ENCODE peak calls at places on chromosome 6, in nine cellular contexts. L, G, M, T, V, J, I, R and Y are unnamed samples. For H3K9me3, the result is how much of the 10 kb centered on the place peaks cover.

GRCh38 chr6:104601008-104601745 is 258.5 kb downstream of the HACE1 start:
- DNase-seq in L (no peak), G (no peak), M (no peak), T (no peak), V (no peak), J (no peak), I (no peak), R (no peak), Y (no peak)

GRCh38 chr6:169784941-169785340 is 33.5 kb downstream of the ERMARD start:
- DNase-seq in L (no peak), G (no peak), M (no peak), T (no peak), V (no peak), J (no peak), I (no peak), R (no peak), Y (no peak)

GRCh38 chr6:105642708-105643107 is 239.8 kb upstream of the PREP start:
- DNase-seq in L (no peak), G (no peak), M (no peak), T (no peak), V (no peak), J (no peak), I (no peak), R (no peak), Y (no peak)

GRCh38 chr6:64330694-64331309 is 695.2 kb downstream of the PHF3 start:
- DNase-seq in L (peak), G (peak), M (peak), T (peak), V (peak), J (no peak), I (peak), R (peak), Y (peak)

GRCh38 chr6:69631552-69632346 is 165.1 kb downstream of the LMBRD1 start:
- DNase-seq in L (no peak), G (no peak), M (no peak), T (no peak), V (no peak), J (no peak), I (no peak), R (peak), Y (no peak)

GRCh38 chr6:42017021-42017643 is 33.2 kb upstream of the TAF8 start:
- DNase-seq in L (no peak), G (no peak), M (no peak), T (peak), V (no peak), J (no peak), I (no peak), R (no peak), Y (no peak)

GRCh38 chr6:82842721-82843120 is 222.9 kb downstream of the UBE3D start:
- DNase-seq in L (no peak), G (no peak), M (no peak), T (peak), V (no peak), J (no peak), I (no peak), R (no peak), Y (no peak)

GRCh38 chr6:141105481-141105880 is 1027.2 kb upstream of the GJE1 start:
- DNase-seq in L (no peak), G (no peak), M (no peak), T (no peak), V (no peak), J (no peak), I (no peak), R (no peak), Y (peak)

DNA sequence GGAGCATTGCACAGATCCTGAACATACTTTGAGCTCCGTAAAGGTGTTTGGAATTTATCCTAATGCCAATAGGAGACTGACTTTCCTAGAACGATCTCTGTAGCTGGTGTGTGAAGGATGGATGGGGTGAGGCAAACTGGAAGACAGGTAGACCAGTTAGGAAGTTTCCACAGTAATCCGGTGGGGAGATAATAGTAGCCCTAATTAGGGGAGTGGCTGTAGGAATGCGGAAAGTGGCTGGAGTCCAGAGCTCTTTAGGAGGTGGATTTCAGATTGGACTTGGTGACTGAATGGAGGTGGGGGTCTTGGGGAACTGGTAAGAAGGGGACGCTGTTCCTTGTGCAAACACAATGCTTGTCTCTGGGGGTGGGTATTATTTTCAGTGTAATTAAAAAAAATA is 146.3 kb downstream of the SOX4 start:
- DNase-seq in L (no peak), G (no peak), M (no peak), T (no peak), V (no peak), J (no peak), I (no peak), R (no peak), Y (no peak)
- H3K4me3 ChIP-seq in L (no peak), G (no peak), M (no peak), T (no peak), V (no peak), J (no peak), I (no peak), R (no peak), Y (no peak)

GRCh38 chr6:98944598-98945011 is 3.1 kb downstream of the FBXL4 start:
- DNase-seq in L (no peak), G (no peak), M (no peak), T (no peak), V (no peak), J (no peak), I (no peak), R (no peak), Y (no peak)

GRCh38 chr6:98944168-98944567 is 3.6 kb downstream of the FBXL4 start:
- DNase-seq in L (no peak), G (no peak), M (no peak), T (no peak), V (no peak), J (no peak), I (no peak), R (no peak), Y (no peak)

GRCh38 chr6:98937351-98937750 is 10.4 kb downstream of the FBXL4 start:
- DNase-seq in L (no peak), G (no peak), M (no peak), T (no peak), V (no peak), J (no peak), I (no peak), R (no peak), Y (no peak)

GRCh38 chr6:98942263-98942803 is 5.4 kb downstream of the FBXL4 start:
- DNase-seq in L (no peak), G (no peak), M (no peak), T (no peak), V (no peak), J (no peak), I (no peak), R (no peak), Y (no peak)

DNA sequence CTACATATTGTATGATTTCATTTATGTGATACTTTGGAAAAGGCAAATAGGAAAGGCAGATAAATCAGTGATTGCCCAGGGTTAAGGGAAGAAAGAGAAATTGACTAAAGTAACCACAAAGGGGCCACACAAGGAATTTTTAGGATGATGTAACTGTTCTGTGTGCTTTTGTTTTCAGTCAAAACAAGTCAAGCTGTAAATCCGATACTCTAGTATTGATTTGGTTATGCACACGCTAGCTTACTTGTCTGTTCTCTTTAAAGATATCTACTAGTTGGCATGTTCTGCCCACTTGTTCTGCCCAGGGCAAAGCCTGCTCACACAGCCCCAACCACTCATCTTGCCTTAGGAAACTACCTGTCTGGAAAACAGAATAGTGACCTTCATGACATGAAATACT is 6.4 kb downstream of the FBXL4 start:
- DNase-seq in L (no peak), G (no peak), M (no peak), T (no peak), V (no peak), J (no peak), I (no peak), R (no peak), Y (no peak)
- H3K9me3 ChIP-seq in L (under half), G (under half), M (under half), T (under half), V (under half), J (under half), I (under half), R (under half), Y (under half)

DNA sequence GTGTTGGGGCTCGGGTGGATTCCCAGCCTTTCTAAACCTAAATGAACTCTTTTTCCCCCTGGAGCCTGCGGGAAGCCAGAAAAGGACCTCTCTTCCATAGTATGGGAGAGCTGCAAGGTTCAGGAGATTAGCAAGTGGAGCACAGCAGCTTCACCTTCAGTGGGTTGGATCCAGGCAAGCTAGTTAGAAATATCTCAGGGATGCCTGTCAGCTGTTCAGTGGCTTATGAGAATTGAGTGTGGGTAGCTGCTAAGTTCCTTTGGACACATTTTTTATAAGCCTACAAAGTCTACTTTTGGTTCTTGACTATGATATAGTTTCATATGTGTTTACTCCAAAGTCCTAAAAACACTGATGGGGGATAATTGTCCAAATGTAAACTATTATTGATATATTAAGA is 642.1 kb downstream of the EPM2A start:
- DNase-seq in L (no peak), G (no peak), M (no peak), T (no peak), V (no peak), J (no peak), I (no peak), R (no peak), Y (no peak)
- H3K4me3 ChIP-seq in L (no peak), G (no peak), M (no peak), T (no peak), V (no peak), J (no peak), I (no peak), R (no peak), Y (no peak)

GRCh38 chr6:151564654-151565053 is 70.8 kb downstream of the CCDC170 start:
- DNase-seq in L (no peak), G (no peak), M (no peak), T (no peak), V (no peak), J (no peak), I (no peak), R (no peak), Y (no peak)

GRCh38 chr6:151565940-151566339 is 72.1 kb downstream of the CCDC170 start:
- DNase-seq in L (no peak), G (no peak), M (no peak), T (no peak), V (no peak), J (no peak), I (no peak), R (no peak), Y (no peak)

GRCh38 chr6:151566557-151566956 is 72.7 kb downstream of the CCDC170 start:
- DNase-seq in L (no peak), G (no peak), M (no peak), T (no peak), V (no peak), J (no peak), I (no peak), R (no peak), Y (no peak)

GRCh38 chr6:151561238-151561637 is 67.4 kb downstream of the CCDC170 start:
- DNase-seq in L (no peak), G (no peak), M (no peak), T (no peak), V (no peak), J (no peak), I (no peak), R (no peak), Y (no peak)
- H3K9me3 ChIP-seq in L (under half), G (under half), M (under half), T (under half), V (under half), J (under half), I (under half), R (under half), Y (under half)

DNA sequence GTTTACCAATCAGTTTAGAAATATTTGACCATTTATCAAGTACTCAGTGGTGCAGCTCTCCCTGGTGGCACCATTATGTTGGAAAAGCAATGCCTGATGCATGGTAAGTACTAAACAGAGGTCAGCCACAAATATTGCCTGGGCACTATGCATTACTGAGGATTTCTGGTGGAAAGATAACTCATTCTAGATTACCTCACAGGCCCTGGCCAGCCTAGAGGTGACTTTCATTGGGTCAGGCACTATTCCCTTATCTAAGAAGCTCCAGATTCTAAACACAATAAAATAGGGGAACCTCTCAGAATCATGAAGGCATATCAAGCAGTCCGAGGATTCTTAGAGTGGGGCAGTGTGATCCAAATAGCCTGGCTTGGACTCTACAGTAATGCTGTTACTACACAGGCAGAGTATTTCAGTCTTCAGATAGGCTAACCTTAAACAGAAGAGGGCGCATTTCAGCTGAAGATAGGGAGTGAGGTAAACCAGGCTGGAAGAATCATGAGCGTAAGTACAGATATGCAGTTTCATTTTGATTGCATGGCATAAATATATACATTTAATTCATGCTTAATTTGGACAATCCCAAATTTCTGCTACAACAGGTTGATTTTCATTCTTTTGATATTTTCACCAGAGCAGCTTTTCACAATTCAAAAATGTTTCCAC is 12.1 kb downstream of the LGSN start:
- DNase-seq in L (no peak), G (peak), M (no peak), T (peak), V (no peak), J (no peak), I (no peak), R (peak), Y (peak)
- H3K4me3 ChIP-seq in L (no peak), G (no peak), M (no peak), T (no peak), V (no peak), J (no peak), I (no peak), R (no peak), Y (no peak)

GRCh38 chr6:137496909-137497721 is 2.9 kb upstream of the OLIG3 start:
- DNase-seq in L (no peak), G (no peak), M (no peak), T (no peak), V (no peak), J (no peak), I (no peak), R (no peak), Y (no peak)

GRCh38 chr6:137498488-137499219 is 4.5 kb upstream of the OLIG3 start:
- DNase-seq in L (no peak), G (no peak), M (no peak), T (no peak), V (no peak), J (no peak), I (no peak), R (no peak), Y (no peak)

GRCh38 chr6:137496392-137496767 is 2.2 kb upstream of the OLIG3 start:
- DNase-seq in L (no peak), G (no peak), M (no peak), T (no peak), V (no peak), J (no peak), I (no peak), R (no peak), Y (no peak)

GRCh38 chr6:137495652-137496391 is 1.6 kb upstream of the OLIG3 start:
- DNase-seq in L (no peak), G (no peak), M (no peak), T (no peak), V (no peak), J (no peak), I (no peak), R (no peak), Y (no peak)

GRCh38 chr6:137497722-137498463 is 3.7 kb upstream of the OLIG3 start:
- DNase-seq in L (no peak), G (no peak), M (no peak), T (no peak), V (no peak), J (no peak), I (no peak), R (no peak), Y (no peak)
- H3K9me3 ChIP-seq in L (under half), G (under half), M (under half), T (under half), V (under half), J (under half), I (under half), R (under half), Y (under half)

GRCh38 chr6:13741358-13741757 is 29.7 kb upstream of the RANBP9 start:
- DNase-seq in L (no peak), G (no peak), M (no peak), T (no peak), V (no peak), J (no peak), I (no peak), R (no peak), Y (no peak)

GRCh38 chr6:13743736-13744127 is 32.1 kb upstream of the RANBP9 start:
- DNase-seq in L (no peak), G (no peak), M (no peak), T (no peak), V (no peak), J (no peak), I (no peak), R (no peak), Y (no peak)

GRCh38 chr6:13742961-13743735 is 31.5 kb upstream of the RANBP9 start:
- DNase-seq in L (peak), G (no peak), M (no peak), T (no peak), V (no peak), J (no peak), I (no peak), R (no peak), Y (no peak)
- H3K4me3 ChIP-seq in L (no peak), G (no peak), M (no peak), T (no peak), V (peak), J (no peak), I (no peak), R (no peak), Y (no peak)

GRCh38 chr6:18207438-18207837 is 52.2 kb downstream of the KDM1B start:
- DNase-seq in L (no peak), G (no peak), M (no peak), T (no peak), V (no peak), J (no peak), I (no peak), R (no peak), Y (no peak)

GRCh38 chr6:18210707-18211106 is 53.6 kb downstream of the DEK start:
- DNase-seq in L (no peak), G (no peak), M (no peak), T (no peak), V (no peak), J (no peak), I (no peak), R (no peak), Y (no peak)

GRCh38 chr6:18206591-18206990 is 51.4 kb downstream of the KDM1B start:
- DNase-seq in L (no peak), G (no peak), M (no peak), T (no peak), V (no peak), J (no peak), I (no peak), R (no peak), Y (no peak)

GRCh38 chr6:18209539-18210197 is 54.4 kb downstream of the KDM1B start:
- DNase-seq in L (no peak), G (no peak), M (no peak), T (no peak), V (no peak), J (no peak), I (no peak), R (no peak), Y (no peak)

DNA sequence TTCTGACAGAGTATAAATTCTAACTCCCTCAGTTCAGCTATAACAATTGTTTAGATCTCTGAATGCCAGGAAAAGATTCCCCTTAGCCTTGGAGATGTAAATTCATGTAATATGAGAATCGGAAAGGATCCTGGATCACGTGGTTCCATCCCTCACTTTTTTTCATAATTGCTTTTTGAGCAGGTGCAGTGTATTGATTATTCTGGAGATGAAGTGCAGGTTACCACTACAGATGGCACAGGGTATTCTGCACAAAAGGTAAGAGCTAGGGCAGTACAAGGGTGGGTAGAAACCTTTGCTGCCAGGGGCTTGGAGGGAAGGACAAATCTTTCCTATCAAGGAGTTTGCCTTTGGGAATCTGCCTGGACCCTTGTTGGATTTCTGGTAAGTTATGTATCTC is 52.7 kb downstream of the KDM1B start:
- DNase-seq in L (no peak), G (no peak), M (no peak), T (no peak), V (no peak), J (no peak), I (no peak), R (no peak), Y (no peak)
- H3K9me3 ChIP-seq in L (under half), G (under half), M (under half), T (under half), V (under half), J (under half), I (under half), R (under half), Y (under half)

DNA sequence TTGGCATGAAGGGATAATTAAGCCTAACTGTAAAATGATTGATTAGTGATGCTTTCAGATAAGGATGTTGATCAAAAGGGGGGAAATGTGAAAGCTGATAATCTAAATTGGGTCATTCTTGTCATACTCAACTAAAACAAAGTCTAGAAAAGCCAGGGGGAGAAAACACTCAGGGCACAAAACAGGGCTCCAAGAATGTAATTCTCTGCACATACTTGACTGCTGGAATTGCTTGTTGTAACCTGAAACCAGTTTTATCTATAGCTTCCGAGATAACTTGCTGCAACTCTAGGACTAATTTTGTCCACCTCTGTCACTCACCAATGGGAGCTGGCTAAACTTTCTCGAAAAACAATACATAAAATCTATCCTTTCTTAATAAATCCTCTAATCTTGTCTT is 310.3 kb downstream of the CLVS2 start:
- DNase-seq in L (no peak), G (no peak), M (no peak), T (no peak), V (no peak), J (no peak), I (no peak), R (no peak), Y (no peak)
- H3K4me3 ChIP-seq in L (no peak), G (no peak), M (no peak), T (no peak), V (no peak), J (no peak), I (no peak), R (no peak), Y (no peak)

GRCh38 chr6:159334068-159334467 is 164.9 kb downstream of the FNDC1 start:
- DNase-seq in L (no peak), G (no peak), M (no peak), T (no peak), V (no peak), J (no peak), I (no peak), R (no peak), Y (no peak)
- H3K9me3 ChIP-seq in L (under half), G (under half), M (under half), T (under half), V (under half), J (under half), I (under half), R (under half), Y (under half)